ENCODE peak calls at places on chromosomes 7 and 10, in four cellular contexts. B, S, L and Q are unnamed samples.

GRCh38 chr7:149787428-149788299 is 14.3 kb upstream of the ZNF467 start:
- DNase-seq in B (no peak), S (no peak), L (peak; percentile 53), Q (no peak)

GRCh38 chr10:3763035-3763456 is 22.0 kb downstream of the KLF6 start:
- DNase-seq in B (no peak), S (no peak), L (no peak), Q (no peak)

GRCh38 chr10:104368406-104368805 is 14.8 kb downstream of the CFAP58 start:
- DNase-seq in B (no peak), S (no peak), L (no peak), Q (no peak)

GRCh38 chr7:132739271-132739955 is 163.1 kb upstream of the PLXNA4 start:
- DNase-seq in B (no peak), S (peak; percentile 26), L (no peak), Q (no peak)

GRCh38 chr7:143363011-143363937 is 761 bp upstream of the FAM131B start:
- DNase-seq in B (no peak), S (no peak), L (no peak), Q (no peak)

GRCh38 chr10:7314068-7314646 is 96.7 kb downstream of the SFMBT2 start:
- DNase-seq in B (no peak), S (no peak), L (no peak), Q (no peak)

GRCh38 chr10:129058664-129059155 is 408.3 kb upstream of the MGMT start:
- DNase-seq in B (no peak), S (no peak), L (no peak), Q (no peak)

GRCh38 chr7:129351320-129351719 is 82.9 kb upstream of the STRIP2 start:
- DNase-seq in B (no peak), S (no peak), L (no peak), Q (no peak)

GRCh38 chr10:97466755-97467154 is 20.8 kb downstream of the ZDHHC16 start:
- DNase-seq in B (no peak), S (no peak), L (no peak), Q (no peak)

GRCh38 chr10:133122171-133122935 is 34.6 kb downstream of the ADGRA1 start:
- DNase-seq in B (no peak), S (no peak), L (no peak), Q (no peak)

GRCh38 chr10:33377658-33378025 is 43.2 kb upstream of the NRP1 start:
- DNase-seq in B (no peak), S (no peak), L (no peak), Q (no peak)

GRCh38 chr7:77226357-77226839 is 26.8 kb upstream of the FGL2 start:
- DNase-seq in B (no peak), S (no peak), L (no peak), Q (no peak)

GRCh38 chr7:102254521-102254920 is 32.1 kb upstream of the SH2B2 start:
- DNase-seq in B (no peak), S (no peak), L (no peak), Q (no peak)

GRCh38 chr7:22849158-22849557 is 26.5 kb upstream of the TOMM7 start:
- DNase-seq in B (no peak), S (no peak), L (no peak), Q (no peak)

GRCh38 chr7:28958235-28958945 is at the start of gene TRIL:
- DNase-seq in B (no peak), S (no peak), L (peak; percentile 65), Q (no peak)

GRCh38 chr10:92695679-92696605 is 6.2 kb downstream of the HHEX start:
- DNase-seq in B (no peak), S (no peak), L (no peak), Q (no peak)

GRCh38 chr10:269440-270074 is 134.3 kb downstream of the ZMYND11 start:
- DNase-seq in B (no peak), S (no peak), L (no peak), Q (no peak)

GRCh38 chr10:71223365-71224058 is 11.1 kb downstream of the UNC5B start:
- DNase-seq in B (no peak), S (no peak), L (no peak), Q (no peak)

GRCh38 chr10:86646532-86646931 is 7.8 kb upstream of the OPN4 start:
- DNase-seq in B (no peak), S (no peak), L (peak; percentile 20), Q (no peak)

GRCh38 chr10:6203331-6204062 is 765 bp downstream of the PFKFB3 start:
- DNase-seq in B (peak; percentile 67), S (peak; percentile 74), L (peak; percentile 67), Q (peak; percentile 71)

GRCh38 chr7:137453356-137453755 is 109.8 kb upstream of the PTN start:
- DNase-seq in B (no peak), S (no peak), L (no peak), Q (no peak)

GRCh38 chr10:90407116-90407515 is 450.7 kb downstream of the HTR7 start:
- DNase-seq in B (no peak), S (no peak), L (no peak), Q (no peak)

GRCh38 chr7:711967-712600 is 14.4 kb upstream of the DNAAF5 start:
- DNase-seq in B (no peak), S (no peak), L (no peak), Q (no peak)

GRCh38 chr10:93856349-93857140 is 37.2 kb upstream of the SLC35G1 start:
- DNase-seq in B (no peak), S (no peak), L (no peak), Q (no peak)

GRCh38 chr7:48180981-48181380 is 9.7 kb downstream of the ABCA13 start:
- DNase-seq in B (no peak), S (no peak), L (no peak), Q (no peak)

GRCh38 chr10:3248526-3249255 is 76.1 kb upstream of the PITRM1 start:
- DNase-seq in B (no peak), S (peak; percentile 13), L (no peak), Q (no peak)

GRCh38 chr7:953547-954327 is 743 bp downstream of the ADAP1 start:
- DNase-seq in B (no peak), S (no peak), L (peak; percentile 76), Q (peak; percentile 33)

GRCh38 chr7:15524077-15524476 is 37.7 kb downstream of the AGMO start:
- DNase-seq in B (no peak), S (no peak), L (no peak), Q (no peak)

GRCh38 chr7:30918676-30919075 is 7.0 kb downstream of the AQP1 start:
- DNase-seq in B (no peak), S (no peak), L (no peak), Q (no peak)

GRCh38 chr10:92995509-92995908 is 65.1 kb upstream of the CYP26C1 start:
- DNase-seq in B (no peak), S (no peak), L (no peak), Q (no peak)

GRCh38 chr7:104838537-104839299 is 175.3 kb upstream of the KMT2E start:
- DNase-seq in B (no peak), S (no peak), L (no peak), Q (no peak)

GRCh38 chr7:55021053-55021452 is 2.2 kb downstream of the EGFR start:
- DNase-seq in B (no peak), S (no peak), L (no peak), Q (no peak)

GRCh38 chr10:79348640-79348988 is 1.3 kb downstream of the PPIF start:
- DNase-seq in B (peak; percentile 17), S (no peak), L (no peak), Q (no peak)